ENCODE peak calls at places on chromosome 9, in six cellular contexts. M is HCT116, V is fibroblast of lung, W is mammary epithelial cell, K is MM.1S, Y is GM23338. J is an unnamed sample.

GRCh38 chr9:87160148-87161107 is 213.1 kb upstream of the GAS1 start:
- DNase-seq in K (no peak), W (no peak), M (no peak), V (no peak), Y (no peak), J (no peak)

GRCh38 chr9:77926314-77926959 is 105.2 kb downstream of the GNAQ start:
- DNase-seq in M (peak), K (no peak), V (peak), Y (no peak), W (peak), J (peak)

GRCh38 chr9:128145951-128146351 is 3.3 kb upstream of the LCN2 start:
- DNase-seq in K (no peak), M (no peak), V (no peak), Y (no peak), W (no peak), J (no peak)

GRCh38 chr9:16053131-16053530 is 500.3 kb downstream of the CCDC171 start:
- DNase-seq in V (no peak), K (no peak), W (no peak), M (no peak), Y (no peak), J (no peak)

GRCh38 chr9:129569506-129570449 is 51.1 kb downstream of the C9orf50 start:
- DNase-seq in M (peak), K (no peak), V (peak), Y (peak), W (no peak), J (peak)

GRCh38 chr9:100104314-100104713 is 5.3 kb downstream of the INVS start:
- DNase-seq in V (peak), Y (peak), K (no peak), W (peak), M (no peak), J (no peak)

GRCh38 chr9:34686231-34686630 is 4.8 kb downstream of the CCL19 start:
- DNase-seq in W (no peak), K (no peak), M (no peak), V (no peak), Y (no peak), J (no peak)

GRCh38 chr9:19631181-19631580 is 157.7 kb downstream of the SLC24A2 start:
- DNase-seq in V (no peak), Y (no peak), K (no peak), M (no peak), W (no peak), J (no peak)

GRCh38 chr9:101582593-101582992 is 12.2 kb downstream of the PPP3R2 start:
- DNase-seq in V (peak), M (no peak), K (no peak), W (peak), Y (no peak), J (no peak)

GRCh38 chr9:976258-976804 is at the start of gene DMRT3:
- DNase-seq in V (no peak), K (peak), W (no peak), Y (peak), M (no peak), J (no peak)

GRCh38 chr9:6931913-6932312 is 174.1 kb downstream of the KDM4C start:
- DNase-seq in W (peak), K (no peak), V (peak), M (peak), Y (no peak), J (peak)

GRCh38 chr9:15469406-15469805 is 41.4 kb downstream of the PSIP1 start:
- DNase-seq in V (peak), Y (no peak), K (no peak), M (no peak), W (no peak), J (no peak)

GRCh38 chr9:134590240-134591081 is 51.1 kb upstream of the COL5A1 start:
- DNase-seq in M (no peak), K (no peak), V (no peak), W (no peak), Y (no peak), J (peak)

GRCh38 chr9:14441976-14442651 is 128.2 kb upstream of the NFIB start:
- DNase-seq in W (no peak), Y (peak), M (peak), K (no peak), V (no peak), J (peak)

GRCh38 chr9:83334320-83334719 is 203.9 kb downstream of the FRMD3 start:
- DNase-seq in W (peak), Y (peak), K (peak), V (peak), M (peak), J (peak)

GRCh38 chr9:27701664-27702063 is 128.4 kb upstream of the C9orf72 start:
- DNase-seq in Y (no peak), W (no peak), M (no peak), V (peak), K (no peak), J (peak)

GRCh38 chr9:121473229-121473628 is 26.4 kb downstream of the GGTA1 start:
- DNase-seq in M (no peak), V (no peak), K (no peak), W (no peak), Y (no peak), J (no peak)

GRCh38 chr9:127263244-127263643 is 1.3 kb upstream of the GARNL3 start:
- DNase-seq in Y (no peak), M (no peak), W (no peak), V (no peak), K (no peak), J (no peak)

GRCh38 chr9:137462396-137463193 is 3.5 kb upstream of the NSMF start:
- DNase-seq in K (no peak), Y (no peak), M (no peak), W (no peak), V (no peak), J (no peak)

GRCh38 chr9:121731919-121732318 is 80.5 kb downstream of the DAB2IP start:
- DNase-seq in K (no peak), W (no peak), M (no peak), Y (no peak), V (no peak), J (no peak)

GRCh38 chr9:135002336-135002735 is 84.6 kb upstream of the FCN1 start:
- DNase-seq in K (no peak), M (no peak), V (no peak), Y (no peak), W (no peak), J (no peak)

GRCh38 chr9:129835860-129836223 is 584 bp downstream of the USP20 start:
- DNase-seq in W (no peak), Y (peak), M (no peak), K (peak), V (no peak), J (peak)

GRCh38 chr9:133793471-133793870 is 55.3 kb upstream of the SARDH start:
- DNase-seq in Y (no peak), W (no peak), V (no peak), M (no peak), K (no peak), J (no peak)

GRCh38 chr9:93302586-93303257 is 118.8 kb downstream of the WNK2 start:
- DNase-seq in W (peak), K (peak), M (peak), Y (peak), V (peak), J (peak)

GRCh38 chr9:133939386-133939785 is 52.7 kb downstream of the VAV2 start:
- DNase-seq in V (no peak), M (no peak), K (no peak), W (no peak), Y (no peak), J (no peak)

GRCh38 chr9:96176901-96177718 is 124.9 kb downstream of the HSD17B3 start:
- DNase-seq in Y (peak), V (no peak), K (no peak), W (no peak), M (no peak), J (peak)

GRCh38 chr9:34310205-34310604 is 18.9 kb downstream of the KIF24 start:
- DNase-seq in Y (no peak), M (no peak), V (no peak), K (no peak), W (no peak), J (no peak)

GRCh38 chr9:94639045-94639995 is at the start of gene FBP1:
- DNase-seq in W (no peak), K (peak), M (no peak), V (peak), Y (peak), J (no peak)
- TF ChIP-seq EZH2 in W (peak), K (no peak), M (no peak), V (peak), Y (peak), J (no peak)

GRCh38 chr9:131999692-132000551 is 79.7 kb downstream of the MED27 start:
- DNase-seq in M (no peak), W (peak), K (no peak), Y (no peak), V (peak), J (no peak)
- TF ChIP-seq EZH2 in M (no peak), W (no peak), K (no peak), Y (no peak), V (no peak), J (no peak)

GRCh38 chr9:130938184-130938651 is 829 bp downstream of the FIBCD1 start:
- DNase-seq in V (no peak), Y (no peak), W (no peak), M (no peak), K (no peak), J (no peak)

GRCh38 chr9:130938652-130939404 is at the start of gene FIBCD1:
- DNase-seq in W (peak), V (peak), M (peak), Y (peak), K (no peak), J (peak)

GRCh38 chr9:130940693-130941576 is 1.9 kb upstream of the FIBCD1 start:
- DNase-seq in W (peak), Y (peak), K (peak), V (peak), M (peak), J (peak)

GRCh38 chr9:130939405-130939941 is 426 bp upstream of the FIBCD1 start:
- DNase-seq in K (no peak), V (no peak), M (no peak), Y (peak), W (no peak), J (no peak)

GRCh38 chr9:130940023-130940549 is 1.0 kb upstream of the FIBCD1 start:
- DNase-seq in Y (peak), M (no peak), K (no peak), W (no peak), V (no peak), J (no peak)
- TF ChIP-seq EZH2 in Y (peak), M (no peak), K (peak), W (no peak), V (no peak), J (peak)

DNA sequence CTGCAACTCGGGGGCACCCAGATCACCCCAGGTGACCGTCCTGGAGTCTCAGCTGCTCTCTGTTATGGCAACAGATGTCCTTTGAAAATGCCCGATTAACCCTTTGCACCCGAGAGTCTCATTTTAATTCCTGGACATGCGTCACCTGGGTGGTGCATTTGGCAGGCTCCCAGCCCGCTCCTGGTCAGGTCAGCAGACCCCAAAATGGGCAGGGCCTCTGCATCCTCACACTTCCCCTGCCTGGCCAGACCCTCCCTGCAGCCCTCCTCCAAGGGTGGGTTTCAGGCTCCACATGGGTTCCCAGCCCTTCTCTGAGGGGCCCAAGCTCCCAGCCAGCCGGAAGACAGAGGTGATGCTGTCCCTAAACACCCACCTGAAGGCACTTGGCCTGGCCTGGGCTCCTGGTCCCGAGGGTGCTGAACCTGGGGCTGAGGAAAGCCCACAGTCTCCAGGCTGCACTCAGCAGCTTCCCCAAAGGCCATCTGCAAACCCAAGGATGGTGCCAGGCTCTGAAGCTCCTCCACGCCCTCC is 69.4 kb downstream of the PSMB7 start:
- DNase-seq in Y (no peak), V (no peak), W (no peak), M (no peak), K (no peak), J (no peak)
- TF ChIP-seq EZH2 in Y (no peak), V (no peak), W (no peak), M (no peak), K (no peak), J (no peak)

GRCh38 chr9:2241875-2242741 is 227.0 kb downstream of the SMARCA2 start:
- DNase-seq in Y (peak), W (peak), V (peak), M (peak), K (peak), J (peak)
- TF ChIP-seq EZH2 in Y (no peak), W (no peak), V (no peak), M (no peak), K (no peak), J (no peak)

DNA sequence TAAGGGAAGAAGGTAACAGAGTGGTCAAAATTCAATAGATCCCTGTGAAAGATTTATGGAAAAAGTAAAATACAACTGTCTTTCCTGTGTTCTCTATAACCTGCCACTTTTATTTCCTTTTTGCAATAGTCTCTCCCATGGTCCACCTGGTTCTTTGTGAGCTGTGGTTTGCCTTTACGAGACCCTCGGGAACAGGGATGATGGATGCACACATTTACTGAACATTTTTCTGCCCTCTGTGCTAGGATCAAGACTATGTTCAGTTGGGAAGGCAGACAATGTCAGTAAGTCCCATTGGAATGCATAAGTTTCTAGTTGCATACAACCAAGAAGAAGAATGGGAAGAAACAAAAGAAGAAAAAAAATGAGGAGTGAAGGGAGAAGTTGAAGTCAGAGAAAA is 281.2 kb downstream of the TRPM3 start:
- DNase-seq in V (no peak), Y (no peak), M (no peak), K (no peak), W (no peak), J (no peak)
- TF ChIP-seq EZH2 in V (no peak), Y (no peak), M (no peak), K (no peak), W (no peak), J (no peak)

GRCh38 chr9:98941946-98942523 is 1.7 kb upstream of the COL15A1 start:
- DNase-seq in K (no peak), Y (no peak), V (no peak), M (no peak), W (no peak), J (no peak)
- TF ChIP-seq EZH2 in K (no peak), Y (no peak), V (no peak), M (no peak), W (no peak), J (no peak)

DNA sequence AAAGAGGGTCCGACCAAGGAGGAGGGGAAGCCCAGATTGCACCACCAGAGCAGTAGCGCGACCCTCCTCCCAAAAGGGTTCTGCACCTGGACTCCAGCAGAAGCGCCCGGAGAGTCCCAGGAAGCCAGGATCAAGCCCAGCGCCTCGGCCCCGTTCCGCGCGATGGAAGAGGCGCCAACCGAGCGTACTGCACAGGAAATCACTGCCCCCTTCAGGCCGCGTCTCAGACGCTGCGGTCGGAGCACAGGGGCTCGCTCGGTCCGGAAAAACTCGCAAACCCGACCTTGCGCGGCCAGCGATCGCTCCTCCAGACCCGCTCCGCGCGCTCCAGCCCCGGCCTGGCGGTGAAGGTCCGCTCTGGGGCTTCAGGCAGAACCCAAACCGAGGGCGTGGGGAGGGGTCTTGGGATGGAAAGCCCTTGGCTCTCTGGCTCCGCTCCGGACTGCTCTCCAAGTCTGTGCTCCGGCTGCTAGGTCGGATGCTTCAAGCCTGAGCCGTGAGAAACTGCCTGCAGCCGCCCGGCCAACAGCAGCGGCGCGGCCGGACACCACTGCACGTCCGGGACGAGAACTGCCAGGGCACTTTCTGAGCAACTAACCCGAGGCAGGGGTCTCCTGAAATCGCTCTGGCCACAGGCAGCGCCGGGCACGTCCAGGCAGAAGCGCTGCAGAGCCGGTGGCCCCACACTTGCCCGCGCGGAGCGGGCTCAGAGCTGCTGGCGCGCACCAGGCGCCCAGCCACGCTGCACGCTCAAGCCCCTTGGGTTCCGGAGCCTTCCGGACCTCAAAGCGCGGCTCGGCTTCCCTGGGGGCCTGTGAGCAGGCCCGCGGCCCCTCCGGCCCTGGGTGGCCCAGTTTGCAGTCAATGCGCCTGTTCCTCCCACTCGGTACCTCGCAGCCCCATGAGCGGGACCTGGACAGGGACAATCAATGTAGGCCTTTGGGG is 1.3 kb downstream of the GABBR2 start:
- DNase-seq in W (peak), M (peak), V (peak), K (peak), Y (peak), J (peak)
- TF ChIP-seq EZH2 in W (peak), M (no peak), V (peak), K (no peak), Y (peak), J (peak)

DNA sequence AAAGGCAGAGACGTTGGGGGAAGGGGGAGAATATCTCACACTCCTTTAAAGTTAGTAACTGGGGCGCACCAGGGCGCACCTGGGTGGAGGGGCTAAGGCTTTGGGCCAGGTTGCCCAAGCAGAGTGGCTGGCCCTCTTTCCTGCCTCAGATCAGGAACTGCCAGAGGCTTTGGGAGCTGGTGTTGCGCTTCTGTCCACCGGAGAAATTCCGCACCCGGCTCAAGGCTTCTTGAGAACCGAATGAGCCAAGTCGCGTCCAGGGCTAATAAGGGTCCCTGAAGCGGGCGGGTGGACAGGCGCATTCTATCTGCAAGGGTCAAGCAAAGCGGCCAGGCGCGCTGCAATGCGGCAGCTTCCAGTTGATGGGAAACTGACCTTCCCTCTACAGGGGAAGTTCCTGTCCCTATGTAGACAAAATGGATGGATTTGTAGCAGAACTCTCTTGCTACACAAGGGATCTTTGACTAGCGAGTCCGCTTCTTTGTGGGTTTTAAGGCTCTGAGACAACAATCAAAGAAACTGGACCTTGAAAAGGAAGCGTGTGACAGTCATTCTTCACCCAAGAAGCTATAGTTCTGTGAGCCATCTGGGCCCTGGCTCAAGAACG is 5.5 kb downstream of the PAX5 start:
- DNase-seq in V (no peak), Y (peak), M (no peak), W (no peak), K (no peak), J (no peak)
- TF ChIP-seq EZH2 in V (peak), Y (peak), M (no peak), W (peak), K (no peak), J (no peak)

J was measured in A673.